ENCODE peak calls at places on chromosomes 11 and 22, in four cellular contexts. B is GM12878, D is K562, O is HCT116. G is an unnamed sample.

GRCh38 chr11:17014321-17014773 is at the start of gene PLEKHA7:
- DNase-seq in B (no peak), D (no peak), O (no peak), G (no peak)

GRCh38 chr11:119795231-119795630 is 66.2 kb upstream of the NECTIN1 start:
- DNase-seq in B (no peak), D (no peak), O (no peak), G (no peak)

GRCh38 chr11:17979770-17980371 is 33.0 kb downstream of the SERGEF start:
- DNase-seq in B (no peak), D (peak), O (no peak), G (no peak)

GRCh38 chr22:23673826-23674690 is 16.8 kb upstream of the RGL4 start:
- DNase-seq in B (no peak), D (peak), O (no peak), G (no peak)

GRCh38 chr22:36329217-36330078 is 58.3 kb downstream of the MYH9 start:
- DNase-seq in B (no peak), D (peak), O (peak), G (peak)

GRCh38 chr22:25449781-25450317 is 114.6 kb upstream of the GRK3 start:
- DNase-seq in B (no peak), D (no peak), O (no peak), G (no peak)

GRCh38 chr11:10407055-10407454 is 48.0 kb upstream of the AMPD3 start:
- DNase-seq in B (no peak), D (peak), O (peak), G (no peak)

GRCh38 chr11:24779791-24780190 is 282.9 kb downstream of the LUZP2 start:
- DNase-seq in B (no peak), D (no peak), O (no peak), G (no peak)

GRCh38 chr11:6320411-6321207 is at the start of gene CAVIN3:
- DNase-seq in B (peak), D (no peak), O (peak), G (peak)

GRCh38 chr22:41524809-41525449 is 19.3 kb downstream of the POLR3H start:
- DNase-seq in B (no peak), D (no peak), O (no peak), G (no peak)

GRCh38 chr22:24180316-24181087 is 785 bp upstream of the SUSD2 start:
- DNase-seq in B (no peak), D (no peak), O (no peak), G (no peak)

GRCh38 chr11:34358258-34358665 is 452 bp upstream of the ABTB2 start:
- DNase-seq in B (no peak), D (peak), O (peak), G (no peak)

GRCh38 chr11:108752297-108752751 is 87.5 kb downstream of the DDX10 start:
- DNase-seq in B (no peak), D (no peak), O (no peak), G (no peak)

GRCh38 chr22:35076648-35077047 is 10.7 kb downstream of the ISX start:
- DNase-seq in B (no peak), D (no peak), O (no peak), G (no peak)

GRCh38 chr11:14262271-14262846 is 96.6 kb downstream of the RRAS2 start:
- DNase-seq in B (no peak), D (no peak), O (no peak), G (no peak)

GRCh38 chr22:37171662-37172061 is 16.4 kb downstream of the C1QTNF6 start:
- DNase-seq in B (no peak), D (no peak), O (no peak), G (no peak)

GRCh38 chr11:57477507-57478189 is 17.3 kb downstream of the RTN4RL2 start:
- DNase-seq in B (no peak), D (no peak), O (no peak), G (no peak)

GRCh38 chr11:115476463-115477286 is 27.5 kb downstream of the CADM1 start:
- DNase-seq in B (no peak), D (no peak), O (no peak), G (no peak)

GRCh38 chr11:2532704-2533641 is 88.2 kb downstream of the KCNQ1 start:
- DNase-seq in B (peak), D (peak), O (peak), G (peak)

GRCh38 chr11:11189501-11189900 is 163.5 kb downstream of the CSNK2A3 start:
- DNase-seq in B (no peak), D (no peak), O (no peak), G (no peak)

GRCh38 chr11:130832571-130833432 is 83.5 kb downstream of the SNX19 start:
- DNase-seq in B (no peak), D (no peak), O (no peak), G (no peak)

GRCh38 chr11:100978442-100978841 is 151.2 kb downstream of the PGR start:
- DNase-seq in B (no peak), D (no peak), O (no peak), G (no peak)

GRCh38 chr11:34364102-34364501 is 6.3 kb upstream of the ABTB2 start:
- DNase-seq in B (no peak), D (no peak), O (no peak), G (no peak)

GRCh38 chr11:76577199-76577920 is 93.2 kb downstream of the LRRC32 start:
- DNase-seq in B (no peak), D (no peak), O (no peak), G (no peak)

GRCh38 chr11:123082977-123083376 is 21.0 kb upstream of the HSPA8 start:
- DNase-seq in B (no peak), D (no peak), O (no peak), G (no peak)

GRCh38 chr22:38228873-38229740 is 27.3 kb downstream of the MAFF start:
- DNase-seq in B (no peak), D (no peak), O (peak), G (no peak)

GRCh38 chr11:68258363-68258765 is 13.4 kb downstream of the C11orf24 start:
- DNase-seq in B (no peak), D (no peak), O (no peak), G (no peak)

GRCh38 chr11:7549681-7550080 is 35.9 kb downstream of the PPFIBP2 start:
- DNase-seq in B (no peak), D (no peak), O (no peak), G (no peak)

GRCh38 chr11:68816917-68817419 is 24.7 kb downstream of the CPT1A start:
- DNase-seq in B (no peak), D (no peak), O (no peak), G (no peak)

GRCh38 chr11:9895016-9895415 is 231.1 kb downstream of the SWAP70 start:
- DNase-seq in B (no peak), D (no peak), O (no peak), G (no peak)

GRCh38 chr11:128598755-128599154 is 11.4 kb upstream of the ETS1 start:
- DNase-seq in B (no peak), D (no peak), O (no peak), G (no peak)

GRCh38 chr22:26893711-26894110 is 236.3 kb downstream of the MIAT start:
- DNase-seq in B (no peak), D (no peak), O (no peak), G (peak)

GRCh38 chr22:36478966-36479365 is 2.5 kb downstream of the TXN2 start:
- DNase-seq in B (no peak), D (peak), O (no peak), G (no peak)

GRCh38 chr22:38046070-38046748 is 11.0 kb upstream of the PICK1 start:
- DNase-seq in B (no peak), D (no peak), O (no peak), G (no peak)

GRCh38 chr11:73622920-73623593 is 23.3 kb upstream of the PLEKHB1 start:
- DNase-seq in B (no peak), D (no peak), O (no peak), G (no peak)

GRCh38 chr11:75576445-75577049 is 14.5 kb downstream of the SERPINH1 start:
- DNase-seq in B (peak), D (peak), O (no peak), G (no peak)

GRCh38 chr11:118899706-118900360 is 16.1 kb downstream of the CXCR5 start:
- DNase-seq in B (no peak), D (no peak), O (no peak), G (no peak)

GRCh38 chr11:33542921-33543320 is 157.7 kb downstream of the C11orf91 start:
- DNase-seq in B (no peak), D (peak), O (peak), G (peak)

GRCh38 chr11:46896719-46897406 is 21.5 kb downstream of the LRP4 start:
- DNase-seq in B (no peak), D (peak), O (peak), G (no peak)

GRCh38 chr22:40519284-40519947 is 117.1 kb downstream of the MRTFA start:
- DNase-seq in B (no peak), D (no peak), O (no peak), G (no peak)

GRCh38 chr22:40519948-40520331 is 116.6 kb downstream of the MRTFA start:
- DNase-seq in B (no peak), D (no peak), O (no peak), G (no peak)

GRCh38 chr22:40520562-40520961 is 116.0 kb downstream of the MRTFA start:
- DNase-seq in B (no peak), D (no peak), O (no peak), G (no peak)

GRCh38 chr22:40518840-40519239 is 117.7 kb downstream of the MRTFA start:
- DNase-seq in B (no peak), D (no peak), O (no peak), G (no peak)

DNA sequence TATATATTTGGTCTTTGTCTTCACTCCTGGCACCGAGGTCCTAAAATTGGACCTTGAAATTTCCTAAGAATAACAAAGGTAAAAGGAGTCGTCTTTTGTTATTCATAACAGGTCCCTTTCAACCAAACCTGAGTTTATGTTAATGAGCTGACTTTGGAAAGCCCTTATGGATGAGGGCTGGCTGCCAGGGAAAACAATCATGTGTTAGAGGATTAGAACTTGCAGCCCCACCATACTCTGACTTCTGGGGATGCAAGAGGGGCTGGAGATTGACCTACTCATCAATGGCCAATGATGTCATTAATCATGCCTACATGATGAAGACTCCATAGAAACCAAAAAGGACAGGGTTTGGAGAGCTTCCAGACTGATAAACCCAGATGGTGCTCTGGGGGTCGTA is 118.9 kb downstream of the MRTFA start:
- DNase-seq in B (no peak), D (no peak), O (no peak), G (no peak)
- TF ChIP-seq JUND in B (no peak), D (no peak), O (no peak), G (no peak)

GRCh38 chr11:47916361-47916841 is 64.0 kb upstream of the PTPRJ start:
- DNase-seq in B (no peak), D (peak), O (no peak), G (no peak)

GRCh38 chr11:47918882-47919495 is 61.4 kb upstream of the PTPRJ start:
- DNase-seq in B (no peak), D (no peak), O (no peak), G (no peak)

GRCh38 chr11:47915407-47916137 is 64.8 kb upstream of the PTPRJ start:
- DNase-seq in B (no peak), D (no peak), O (no peak), G (no peak)

GRCh38 chr11:47918370-47918690 is 62.0 kb upstream of the PTPRJ start:
- DNase-seq in B (no peak), D (peak), O (no peak), G (no peak)

GRCh38 chr11:47917643-47918369 is 62.6 kb upstream of the PTPRJ start:
- DNase-seq in B (no peak), D (peak), O (peak), G (no peak)
- TF ChIP-seq JUND in B (no peak), D (peak), O (no peak), G (no peak)

GRCh38 chr11:27420722-27421572 is 51.6 kb downstream of the LGR4 start:
- DNase-seq in B (no peak), D (peak), O (no peak), G (no peak)

GRCh38 chr11:27416568-27417176 is 53.7 kb upstream of the CCDC34 start:
- DNase-seq in B (no peak), D (no peak), O (no peak), G (no peak)

GRCh38 chr11:27423125-27423524 is 49.5 kb downstream of the LGR4 start:
- DNase-seq in B (no peak), D (no peak), O (no peak), G (no peak)

GRCh38 chr11:27420217-27420616 is 52.4 kb downstream of the LGR4 start:
- DNase-seq in B (no peak), D (peak), O (no peak), G (no peak)

GRCh38 chr11:27421819-27422494 is 50.6 kb downstream of the LGR4 start:
- DNase-seq in B (no peak), D (no peak), O (no peak), G (no peak)
- TF ChIP-seq JUND in B (no peak), D (no peak), O (no peak), G (no peak)

GRCh38 chr11:92199991-92200390 is 24.6 kb upstream of the FAT3 start:
- DNase-seq in B (no peak), D (no peak), O (no peak), G (no peak)

GRCh38 chr11:92198276-92198675 is 26.3 kb upstream of the FAT3 start:
- DNase-seq in B (no peak), D (no peak), O (no peak), G (no peak)
- TF ChIP-seq JUND in B (no peak), D (no peak), O (no peak), G (no peak)

GRCh38 chr11:66632952-66633351 is 5.6 kb upstream of the RBM4 start:
- DNase-seq in B (no peak), D (no peak), O (no peak), G (no peak)

GRCh38 chr11:66636411-66636810 is 2.1 kb upstream of the RBM4 start:
- DNase-seq in B (no peak), D (no peak), O (no peak), G (no peak)

GRCh38 chr11:66629356-66629755 is 9.1 kb upstream of the RBM4 start:
- DNase-seq in B (no peak), D (no peak), O (no peak), G (no peak)

GRCh38 chr11:66628061-66628603 is 10.4 kb upstream of the RBM4 start:
- DNase-seq in B (no peak), D (no peak), O (no peak), G (no peak)

DNA sequence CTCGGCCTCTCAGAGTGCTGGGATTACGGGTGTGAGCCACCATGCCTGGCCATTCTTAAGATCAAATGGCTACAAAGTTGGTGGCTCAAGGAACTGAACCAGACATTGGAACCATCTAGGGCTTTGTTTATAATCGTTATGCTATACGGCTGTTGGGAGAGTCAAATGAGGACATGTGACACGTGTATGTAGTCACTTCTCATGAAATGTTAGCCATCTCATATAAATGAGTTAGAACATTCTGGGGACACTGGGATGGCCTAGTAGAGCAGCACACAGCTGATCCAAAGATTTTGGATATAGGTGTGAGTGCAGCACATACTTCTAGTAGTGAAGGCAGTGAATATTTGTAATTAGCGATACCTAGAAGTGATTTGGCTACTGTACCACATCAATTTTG is 6.6 kb upstream of the RBM4 start:
- DNase-seq in B (no peak), D (no peak), O (no peak), G (no peak)
- TF ChIP-seq JUND in B (no peak), D (no peak), O (no peak), G (no peak)

DNA sequence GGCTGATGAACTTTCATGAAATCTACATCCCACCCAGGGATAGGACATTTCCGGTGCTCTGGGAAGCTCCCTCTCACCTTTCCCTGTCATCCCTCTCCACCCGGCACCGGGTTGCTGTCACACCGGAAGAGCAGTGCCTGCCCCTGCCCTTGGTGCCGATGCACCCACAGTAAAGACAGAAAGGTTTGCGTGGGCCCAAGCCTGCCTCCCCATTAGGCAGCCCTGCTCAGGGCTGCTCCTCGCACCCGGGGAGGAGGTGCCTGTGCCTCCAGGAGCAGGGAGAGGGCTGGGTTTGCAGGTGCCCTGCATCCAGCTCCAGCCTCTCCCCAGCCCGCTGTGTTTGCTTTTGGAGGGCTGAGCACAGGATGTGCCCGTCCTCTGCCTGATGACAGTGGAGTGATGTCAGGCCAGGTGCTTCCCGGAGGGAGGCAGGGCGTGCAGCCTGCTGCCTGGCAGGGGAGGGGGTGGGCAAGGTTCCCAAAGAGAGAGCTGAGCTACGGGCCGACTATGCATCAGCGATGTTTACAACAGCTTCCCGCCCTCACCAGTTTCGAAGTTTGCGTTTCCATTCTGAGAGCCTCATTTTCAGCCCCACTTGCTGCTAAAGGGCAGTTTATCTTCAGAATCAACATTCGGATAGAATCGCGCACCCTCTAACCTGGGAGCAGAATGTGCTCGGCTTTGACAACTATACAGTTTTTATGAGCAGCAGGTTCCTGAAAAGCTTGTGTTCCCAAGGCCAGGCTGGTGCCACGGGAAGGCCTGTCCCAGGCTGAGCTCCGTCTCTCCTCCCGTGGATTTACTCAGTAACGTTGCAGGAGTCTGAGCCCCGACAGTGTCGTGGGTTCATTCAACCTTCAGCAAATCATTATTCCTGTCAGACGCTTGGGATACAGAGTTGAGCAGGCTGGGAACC is 83.2 kb upstream of the CLDN5 start:
- DNase-seq in B (no peak), D (no peak), O (no peak), G (peak)
- TF ChIP-seq JUND in B (no peak), D (no peak), O (no peak), G (no peak)

DNA sequence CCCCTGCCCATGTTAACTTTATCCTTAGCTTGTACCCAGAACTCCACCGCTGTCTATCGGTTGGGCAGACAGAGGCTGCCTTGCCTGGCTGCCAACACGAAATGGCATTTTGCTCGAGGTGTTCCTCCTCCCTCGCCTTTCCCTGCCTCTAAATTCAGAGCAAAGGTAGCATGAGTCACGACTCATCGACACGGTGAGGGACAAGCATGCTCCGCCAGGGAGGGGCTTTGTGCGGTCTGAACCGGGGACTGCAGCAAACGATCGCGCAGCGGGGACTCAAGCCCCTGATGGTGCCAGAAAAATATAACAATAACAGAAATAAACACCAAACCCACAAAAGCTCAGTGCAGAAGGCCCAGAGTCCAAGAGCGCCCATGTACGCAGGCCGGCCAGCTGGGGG is 52.3 kb downstream of the RTL6 start:
- DNase-seq in B (no peak), D (no peak), O (no peak), G (no peak)
- TF ChIP-seq JUND in B (no peak), D (no peak), O (no peak), G (no peak)

DNA sequence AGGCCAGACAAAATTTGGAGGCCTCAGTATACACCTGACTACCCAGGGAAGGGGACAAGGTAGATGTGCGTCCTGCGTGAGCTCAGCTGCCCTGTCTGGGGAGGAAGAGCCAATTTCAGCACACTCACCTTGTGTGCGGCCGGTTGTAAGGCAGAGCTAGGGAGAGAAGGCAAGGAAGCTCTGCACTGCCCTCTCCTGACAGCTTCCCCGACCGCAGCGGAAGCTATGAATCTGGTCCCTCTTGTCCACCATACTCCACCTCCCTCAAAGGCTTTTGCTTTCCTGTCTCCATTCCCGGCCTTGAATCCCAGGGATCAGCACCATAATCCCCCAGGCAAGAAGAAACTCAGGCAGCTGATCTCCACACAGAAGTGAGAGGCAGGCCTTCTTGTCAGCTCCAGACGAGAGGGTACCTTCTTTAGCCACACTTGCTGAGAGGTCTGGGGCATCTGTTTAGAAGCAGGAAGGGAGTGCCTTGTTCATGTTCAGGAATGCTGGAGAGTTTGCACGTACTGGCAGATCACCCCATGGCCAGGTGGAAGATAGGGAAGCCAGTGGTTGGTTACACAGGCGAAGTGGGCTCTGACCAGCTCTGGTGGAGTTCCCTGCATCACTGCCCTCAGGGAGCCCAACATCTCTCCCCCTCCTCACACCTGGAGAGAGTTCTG is 62.5 kb downstream of the FEZ1 start:
- DNase-seq in B (no peak), D (peak), O (peak), G (no peak)
- TF ChIP-seq JUND in B (no peak), D (peak), O (no peak), G (peak)

GRCh38 chr11:61486779-61487178 is 21.8 kb upstream of the LRRC10B start:
- DNase-seq in B (no peak), D (no peak), O (no peak), G (no peak)
- TF ChIP-seq JUND in B (no peak), D (no peak), O (no peak), G (no peak)